ENCODE peak calls at places on chromosomes 2 and 18, in five cellular contexts. One of them, this sample, is unnamed.

GRCh38 chr18:31269508-31270074 is 48.4 kb upstream of the DSG1 start:
- DNase-seq in HepG2: no peak
- DNase-seq in SK-N-SH: no peak
- DNase-seq in H1: no peak
- DNase-seq in GM12878: no peak
- DNase-seq in this sample: no peak

GRCh38 chr2:162838141-162838500 is 446 bp downstream of the KCNH7 start:
- DNase-seq in HepG2: no peak
- DNase-seq in SK-N-SH: no peak
- DNase-seq in H1: no peak
- DNase-seq in GM12878: no peak
- DNase-seq in this sample: no peak

GRCh38 chr2:8365331-8365910 is 316.4 kb upstream of the ID2 start:
- DNase-seq in HepG2: no peak
- DNase-seq in SK-N-SH: no peak
- DNase-seq in H1: no peak
- DNase-seq in GM12878: no peak
- DNase-seq in this sample: no peak

GRCh38 chr2:147275943-147276342 is 568.9 kb upstream of the ACVR2A start:
- DNase-seq in HepG2: no peak
- DNase-seq in SK-N-SH: no peak
- DNase-seq in H1: peak
- DNase-seq in GM12878: no peak
- DNase-seq in this sample: peak

GRCh38 chr2:218074031-218074430 is 5.0 kb downstream of the RUFY4 start:
- DNase-seq in HepG2: peak
- DNase-seq in SK-N-SH: no peak
- DNase-seq in H1: peak
- DNase-seq in GM12878: no peak
- DNase-seq in this sample: peak

GRCh38 chr2:123971564-123972318 is 53.3 kb upstream of the CNTNAP5 start:
- DNase-seq in HepG2: no peak
- DNase-seq in SK-N-SH: no peak
- DNase-seq in H1: no peak
- DNase-seq in GM12878: no peak
- DNase-seq in this sample: no peak

GRCh38 chr2:219448099-219448775 is 13.6 kb downstream of the SPEG start:
- DNase-seq in HepG2: no peak
- DNase-seq in SK-N-SH: no peak
- DNase-seq in H1: no peak
- DNase-seq in GM12878: no peak
- DNase-seq in this sample: no peak

GRCh38 chr2:146879882-146880281 is 964.9 kb upstream of the ACVR2A start:
- DNase-seq in HepG2: no peak
- DNase-seq in SK-N-SH: no peak
- DNase-seq in H1: no peak
- DNase-seq in GM12878: no peak
- DNase-seq in this sample: no peak

GRCh38 chr2:8496617-8497016 is 185.2 kb upstream of the ID2 start:
- DNase-seq in HepG2: no peak
- DNase-seq in SK-N-SH: no peak
- DNase-seq in H1: no peak
- DNase-seq in GM12878: no peak
- DNase-seq in this sample: no peak

DNA sequence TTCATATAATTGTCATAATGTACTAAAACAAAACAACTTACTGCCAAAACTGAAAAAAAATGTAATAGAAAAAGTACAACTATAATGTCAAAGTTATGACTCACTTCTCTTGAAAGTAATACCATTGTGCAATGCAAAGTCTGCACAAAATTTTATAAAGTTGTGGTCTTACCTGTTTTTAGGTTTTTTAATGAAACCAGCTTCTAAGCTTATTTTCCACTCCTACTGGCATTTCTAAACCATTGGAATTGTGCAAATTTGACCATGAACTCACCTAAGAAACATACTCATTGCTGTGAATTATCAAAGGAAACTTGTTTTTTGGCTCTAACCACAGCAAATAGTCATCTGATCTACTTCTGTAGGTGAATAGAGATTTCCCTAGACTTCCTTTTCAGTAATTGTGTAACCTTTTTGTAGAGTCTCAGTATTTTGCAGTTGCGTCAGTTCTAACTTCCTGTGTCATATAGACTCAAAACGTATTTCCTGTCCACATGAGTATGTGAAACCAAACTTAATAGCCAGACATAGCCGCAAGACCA is 31.9 kb upstream of the TFPI start:
- DNase-seq in HepG2: peak
- DNase-seq in SK-N-SH: no peak
- DNase-seq in H1: no peak
- DNase-seq in GM12878: peak
- DNase-seq in this sample: peak
- TF ChIP-seq GABPA in HepG2: no peak
- TF ChIP-seq GABPA in SK-N-SH: no peak
- TF ChIP-seq GABPA in H1: no peak
- TF ChIP-seq GABPA in GM12878: peak
- TF ChIP-seq GABPA in this sample: peak

GRCh38 chr18:62713651-62714247 is 1.6 kb upstream of the PHLPP1 start:
- DNase-seq in HepG2: no peak
- DNase-seq in SK-N-SH: no peak
- DNase-seq in H1: no peak
- DNase-seq in GM12878: no peak
- DNase-seq in this sample: no peak

GRCh38 chr18:62716679-62717058 is 1.3 kb downstream of the PHLPP1 start:
- DNase-seq in HepG2: no peak
- DNase-seq in SK-N-SH: peak
- DNase-seq in H1: no peak
- DNase-seq in GM12878: no peak
- DNase-seq in this sample: peak

GRCh38 chr18:62714671-62715438 is 486 bp upstream of the PHLPP1 start:
- DNase-seq in HepG2: peak
- DNase-seq in SK-N-SH: peak
- DNase-seq in H1: peak
- DNase-seq in GM12878: peak
- DNase-seq in this sample: peak

GRCh38 chr18:62715829-62716678 is 713 bp downstream of the PHLPP1 start:
- DNase-seq in HepG2: no peak
- DNase-seq in SK-N-SH: peak
- DNase-seq in H1: no peak
- DNase-seq in GM12878: no peak
- DNase-seq in this sample: peak

DNA sequence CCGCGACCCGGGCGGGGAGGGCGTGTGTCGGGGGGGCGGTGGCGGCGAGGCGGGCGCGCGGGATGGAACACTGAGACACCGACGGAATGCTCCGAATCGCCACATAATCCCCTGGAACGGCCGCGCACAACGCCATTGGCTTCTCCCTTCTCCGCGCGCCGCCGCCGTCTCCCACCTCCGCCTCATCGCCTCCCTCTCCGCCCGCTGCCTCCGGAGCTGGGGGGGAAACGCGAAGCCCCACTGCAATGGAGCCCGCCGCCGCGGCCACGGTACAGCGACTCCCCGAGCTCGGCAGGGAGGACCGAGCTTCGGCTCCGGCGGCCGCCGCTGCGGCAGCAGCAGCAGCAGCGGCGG is at the start of gene PHLPP1:
- DNase-seq in HepG2: no peak
- DNase-seq in SK-N-SH: no peak
- DNase-seq in H1: no peak
- DNase-seq in GM12878: no peak
- DNase-seq in this sample: no peak
- H3K27ac ChIP-seq in HepG2: peak
- H3K27ac ChIP-seq in SK-N-SH: peak
- H3K27ac ChIP-seq in H1: peak
- H3K27ac ChIP-seq in GM12878: peak
- H3K27ac ChIP-seq in this sample: peak

DNA sequence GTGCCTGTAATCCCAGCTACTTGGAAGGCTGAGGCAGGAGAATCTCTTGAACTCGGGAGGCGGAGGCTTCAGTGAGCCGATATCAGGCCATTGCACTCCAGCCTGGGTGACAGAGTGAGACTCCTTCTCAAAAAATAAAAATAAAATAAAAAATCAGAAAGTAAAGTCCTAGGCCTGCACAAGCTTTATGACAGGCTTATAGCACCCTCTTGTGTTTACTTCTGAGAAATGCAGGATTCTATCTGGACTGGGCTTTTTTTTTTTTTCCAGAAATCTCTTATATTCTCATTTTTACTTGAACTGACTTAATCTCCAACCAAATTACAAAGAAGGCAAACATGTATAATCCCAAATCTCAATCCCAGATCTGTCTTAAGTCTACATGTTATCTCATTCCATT is 26.1 kb upstream of the REG3G start:
- DNase-seq in HepG2: no peak
- DNase-seq in SK-N-SH: peak
- DNase-seq in H1: no peak
- DNase-seq in GM12878: no peak
- DNase-seq in this sample: no peak
- TF ChIP-seq CTCF in HepG2: peak
- TF ChIP-seq CTCF in SK-N-SH: peak
- TF ChIP-seq CTCF in H1: no peak
- TF ChIP-seq CTCF in GM12878: peak
- TF ChIP-seq CTCF in this sample: peak

DNA sequence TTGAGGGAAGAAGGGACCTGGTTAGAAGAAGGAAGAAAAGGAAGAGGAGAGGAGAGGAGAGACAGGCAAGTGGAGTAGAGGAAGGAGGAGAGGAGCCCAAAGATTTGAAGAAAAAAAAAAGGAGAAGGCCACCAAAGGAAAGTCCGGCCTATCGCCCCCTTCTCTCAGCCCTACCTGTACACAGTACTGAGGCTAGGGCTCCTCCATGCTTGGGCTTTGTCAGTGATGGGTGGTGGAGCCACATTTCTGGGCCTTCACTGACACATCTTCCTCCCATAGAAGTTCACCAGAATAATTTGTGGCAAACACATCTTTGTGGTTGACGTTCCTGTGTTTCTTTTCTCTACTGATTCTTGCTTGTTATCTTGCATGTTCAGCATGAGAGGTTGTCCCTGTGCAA is 125.4 kb downstream of the DTNA start:
- DNase-seq in HepG2: no peak
- DNase-seq in SK-N-SH: no peak
- DNase-seq in H1: no peak
- DNase-seq in GM12878: no peak
- DNase-seq in this sample: no peak
- TF ChIP-seq GABPA in HepG2: no peak
- TF ChIP-seq GABPA in SK-N-SH: no peak
- TF ChIP-seq GABPA in H1: no peak
- TF ChIP-seq GABPA in GM12878: no peak
- TF ChIP-seq GABPA in this sample: no peak

GRCh38 chr2:136128905-136129304 is 11.0 kb upstream of the CXCR4 start:
- DNase-seq in HepG2: peak
- DNase-seq in SK-N-SH: no peak
- DNase-seq in H1: no peak
- DNase-seq in GM12878: no peak
- DNase-seq in this sample: no peak

GRCh38 chr2:136127356-136127755 is 9.4 kb upstream of the CXCR4 start:
- DNase-seq in HepG2: no peak
- DNase-seq in SK-N-SH: peak
- DNase-seq in H1: no peak
- DNase-seq in GM12878: no peak
- DNase-seq in this sample: no peak

GRCh38 chr2:136126527-136126926 is 8.6 kb upstream of the CXCR4 start:
- DNase-seq in HepG2: no peak
- DNase-seq in SK-N-SH: no peak
- DNase-seq in H1: no peak
- DNase-seq in GM12878: no peak
- DNase-seq in this sample: no peak

GRCh38 chr2:136125226-136125625 is 7.3 kb upstream of the CXCR4 start:
- DNase-seq in HepG2: no peak
- DNase-seq in SK-N-SH: no peak
- DNase-seq in H1: no peak
- DNase-seq in GM12878: no peak
- DNase-seq in this sample: no peak

GRCh38 chr2:136126021-136126420 is 8.1 kb upstream of the CXCR4 start:
- DNase-seq in HepG2: peak
- DNase-seq in SK-N-SH: no peak
- DNase-seq in H1: no peak
- DNase-seq in GM12878: no peak
- DNase-seq in this sample: no peak
- H3K27ac ChIP-seq in HepG2: no peak
- H3K27ac ChIP-seq in SK-N-SH: no peak
- H3K27ac ChIP-seq in H1: no peak
- H3K27ac ChIP-seq in GM12878: no peak
- H3K27ac ChIP-seq in this sample: no peak

GRCh38 chr2:231590614-231591013 is 2.0 kb upstream of the TEX44 start:
- DNase-seq in HepG2: no peak
- DNase-seq in SK-N-SH: no peak
- DNase-seq in H1: no peak
- DNase-seq in GM12878: no peak
- DNase-seq in this sample: no peak
- TF ChIP-seq CTCF in HepG2: no peak
- TF ChIP-seq CTCF in SK-N-SH: no peak
- TF ChIP-seq CTCF in H1: no peak
- TF ChIP-seq CTCF in GM12878: no peak
- TF ChIP-seq CTCF in this sample: no peak

This sample was measured in HL-60.